ENCODE peak calls at places on chromosomes 7 and 10, in four cellular contexts. One of them, this sample, is unnamed.
A peak's percentile ranks its signal among the peaks of the same experiment; 100 is the strongest.

GRCh38 chr7:139644191-139644590 is 120.7 kb downstream of the CLEC2L start:
- DNase-seq in prostate gland: no peak
- DNase-seq in esophagus squamous epithelium: no peak
- DNase-seq in GM13977: no peak
- DNase-seq in this sample: no peak

GRCh38 chr7:133230591-133231194 is 22.2 kb upstream of the EXOC4 start:
- DNase-seq in esophagus squamous epithelium: no peak
- DNase-seq in prostate gland: peak; percentile 24
- DNase-seq in GM13977: peak; percentile 43
- DNase-seq in this sample: peak; percentile 54

GRCh38 chr7:17939111-17939669 is 1.1 kb downstream of the SNX13 start:
- DNase-seq in esophagus squamous epithelium: no peak
- DNase-seq in prostate gland: peak; percentile 7
- DNase-seq in GM13977: no peak
- DNase-seq in this sample: peak; percentile 42

GRCh38 chr7:23759556-23760391 is 49.8 kb downstream of the STK31 start:
- DNase-seq in prostate gland: peak; percentile 61
- DNase-seq in esophagus squamous epithelium: no peak
- DNase-seq in GM13977: no peak
- DNase-seq in this sample: peak; percentile 89

GRCh38 chr10:100811752-100812750 is 66.7 kb downstream of the PAX2 start:
- DNase-seq in GM13977: no peak
- DNase-seq in esophagus squamous epithelium: no peak
- DNase-seq in prostate gland: no peak
- DNase-seq in this sample: no peak

GRCh38 chr10:74018241-74018640 is 20.3 kb downstream of the VCL start:
- DNase-seq in esophagus squamous epithelium: no peak
- DNase-seq in prostate gland: no peak
- DNase-seq in GM13977: no peak
- DNase-seq in this sample: no peak

GRCh38 chr7:71430246-71430645 is 298.3 kb downstream of the GALNT17 start:
- DNase-seq in esophagus squamous epithelium: no peak
- DNase-seq in GM13977: no peak
- DNase-seq in prostate gland: no peak
- DNase-seq in this sample: no peak

GRCh38 chr7:130918129-130919052 is 184.4 kb upstream of the KLF14 start:
- DNase-seq in prostate gland: no peak
- DNase-seq in esophagus squamous epithelium: no peak
- DNase-seq in GM13977: no peak
- DNase-seq in this sample: no peak

GRCh38 chr10:58641095-58641531 is 128.4 kb downstream of the BICC1 start:
- DNase-seq in prostate gland: no peak
- DNase-seq in esophagus squamous epithelium: no peak
- DNase-seq in GM13977: no peak
- DNase-seq in this sample: peak; percentile 52

GRCh38 chr7:37187179-37187578 is 261.5 kb downstream of the ELMO1 start:
- DNase-seq in prostate gland: no peak
- DNase-seq in esophagus squamous epithelium: no peak
- DNase-seq in GM13977: no peak
- DNase-seq in this sample: no peak

GRCh38 chr7:24966802-24967201 is 13.2 kb downstream of the OSBPL3 start:
- DNase-seq in GM13977: no peak
- DNase-seq in esophagus squamous epithelium: no peak
- DNase-seq in prostate gland: no peak
- DNase-seq in this sample: no peak

GRCh38 chr10:59512951-59513350 is 150.6 kb upstream of the FAM13C start:
- DNase-seq in prostate gland: no peak
- DNase-seq in esophagus squamous epithelium: no peak
- DNase-seq in GM13977: no peak
- DNase-seq in this sample: no peak